ENCODE peak calls at places on chromosomes 1 and 21, in four cellular contexts. H, D, U and P are unnamed samples.

GRCh38 chr1:33060579-33061083 is 20.3 kb upstream of the AZIN2 start:
- DNase-seq in H (no peak), D (no peak), U (peak; percentile 69), P (peak; percentile 63)

GRCh38 chr1:91684599-91685196 is 184.0 kb downstream of the CDC7 start:
- DNase-seq in H (no peak), D (no peak), U (no peak), P (peak; percentile 39)

GRCh38 chr1:162676767-162677166 is 44.5 kb downstream of the DDR2 start:
- DNase-seq in H (no peak), D (no peak), U (no peak), P (peak; percentile 88)

GRCh38 chr1:9235123-9235513 is 544 bp downstream of the H6PD start:
- DNase-seq in H (no peak), D (no peak), U (no peak), P (no peak)

GRCh38 chr1:47659141-47659540 is 221.3 kb downstream of the FOXD2 start:
- DNase-seq in H (no peak), D (no peak), U (no peak), P (no peak)

GRCh38 chr1:163875214-163875926 is 553.6 kb downstream of the NUF2 start:
- DNase-seq in H (no peak), D (no peak), U (no peak), P (no peak)

GRCh38 chr1:32031578-32032286 is 18.1 kb downstream of the KHDRBS1 start:
- DNase-seq in H (no peak), D (no peak), U (no peak), P (no peak)

GRCh38 chr1:167492509-167492910 is 25.8 kb downstream of the CD247 start:
- DNase-seq in H (no peak), D (peak; percentile 47), U (no peak), P (no peak)

GRCh38 chr21:36027352-36027751 is 33.0 kb downstream of the SETD4 start:
- DNase-seq in H (no peak), D (no peak), U (no peak), P (no peak)

GRCh38 chr21:36773111-36773510 is 74.2 kb downstream of the SIM2 start:
- DNase-seq in H (no peak), D (no peak), U (no peak), P (no peak)

GRCh38 chr1:217924924-217925323 is 293.8 kb downstream of the SPATA17 start:
- DNase-seq in H (no peak), D (no peak), U (no peak), P (no peak)

GRCh38 chr1:98688110-98688739 is 26.7 kb downstream of the SNX7 start:
- DNase-seq in H (no peak), D (no peak), U (no peak), P (no peak)

GRCh38 chr1:160665330-160666078 is 18.7 kb upstream of the SLAMF1 start:
- DNase-seq in H (no peak), D (no peak), U (no peak), P (no peak)

GRCh38 chr1:180098242-180098995 is 56.2 kb upstream of the QSOX1 start:
- DNase-seq in H (no peak), D (no peak), U (no peak), P (no peak)

GRCh38 chr1:107273515-107273914 is 132.7 kb downstream of the NTNG1 start:
- DNase-seq in H (no peak), D (no peak), U (no peak), P (no peak)

GRCh38 chr1:3727042-3727824 is 25.0 kb upstream of the CCDC27 start:
- DNase-seq in H (no peak), D (no peak), U (no peak), P (no peak)

GRCh38 chr1:51381964-51382363 is 51.6 kb upstream of the TTC39A start:
- DNase-seq in H (no peak), D (no peak), U (no peak), P (no peak)

GRCh38 chr1:171983584-171983983 is 142.3 kb downstream of the DNM3 start:
- DNase-seq in H (peak; percentile 4), D (no peak), U (peak; percentile 57), P (peak; percentile 17)

GRCh38 chr1:221268295-221268694 is 389.1 kb downstream of the HLX start:
- DNase-seq in H (no peak), D (no peak), U (no peak), P (no peak)

GRCh38 chr1:12634696-12635202 is 9.1 kb upstream of the AADACL4 start:
- DNase-seq in H (no peak), D (no peak), U (no peak), P (peak; percentile 85)

GRCh38 chr1:103111926-103112325 is 3.6 kb upstream of the COL11A1 start:
- DNase-seq in H (no peak), D (no peak), U (no peak), P (no peak)

GRCh38 chr21:37389456-37389855 is 22.9 kb downstream of the DYRK1A start:
- DNase-seq in H (no peak), D (no peak), U (no peak), P (no peak)

GRCh38 chr1:199929556-199929955 is 98.0 kb upstream of the NR5A2 start:
- DNase-seq in H (no peak), D (no peak), U (no peak), P (no peak)

GRCh38 chr1:245585252-245585959 is 430.6 kb downstream of the KIF26B start:
- DNase-seq in H (no peak), D (no peak), U (no peak), P (no peak)

GRCh38 chr21:28177008-28177603 is 815.6 kb downstream of the LTN1 start:
- DNase-seq in H (no peak), D (no peak), U (no peak), P (no peak)

GRCh38 chr1:245701631-245702030 is 546.8 kb downstream of the KIF26B start:
- DNase-seq in H (no peak), D (no peak), U (no peak), P (no peak)

GRCh38 chr1:101295212-101295611 is 58.4 kb downstream of the S1PR1 start:
- DNase-seq in H (no peak), D (no peak), U (no peak), P (no peak)

GRCh38 chr1:241532864-241533263 is 686 bp downstream of the KMO start:
- DNase-seq in H (no peak), D (no peak), U (no peak), P (no peak)

GRCh38 chr1:4115191-4115900 is 215.3 kb upstream of the C1orf174 start:
- DNase-seq in H (no peak), D (no peak), U (no peak), P (no peak)

GRCh38 chr1:5891141-5891540 is 101.1 kb downstream of the NPHP4 start:
- DNase-seq in H (no peak), D (no peak), U (no peak), P (no peak)

GRCh38 chr1:151135433-151136385 is 10.7 kb downstream of the SEMA6C start:
- DNase-seq in H (no peak), D (no peak), U (no peak), P (no peak)

GRCh38 chr1:14140800-14141526 is 441.0 kb downstream of the PRDM2 start:
- DNase-seq in H (no peak), D (no peak), U (peak; percentile 16), P (no peak)

GRCh38 chr1:23777979-23778814 is at the start of gene PITHD1:
- DNase-seq in H (peak; percentile 76), D (peak; percentile 69), U (peak; percentile 69), P (peak; percentile 87)

GRCh38 chr1:42146127-42146915 is 6.9 kb upstream of the GUCA2B start:
- DNase-seq in H (no peak), D (no peak), U (no peak), P (no peak)

GRCh38 chr1:171715813-171716251 is 26.0 kb downstream of the VAMP4 start:
- DNase-seq in H (no peak), D (no peak), U (no peak), P (peak; percentile 10)